ENCODE peak calls at places on chromosome 15, in six cellular contexts. U, B, D, P, V and M are unnamed samples.

GRCh38 chr15:59438891-59439290 is 905 bp downstream of the FAM81A start:
- DNase-seq in U (no peak), B (peak), D (no peak), P (no peak), V (peak), M (no peak)

GRCh38 chr15:35444557-35445204 is 101.3 kb downstream of the DPH6 start:
- DNase-seq in U (peak), B (peak), D (no peak), P (no peak), V (no peak), M (no peak)

GRCh38 chr15:51114437-51115119 is 19.9 kb upstream of the TNFAIP8L3 start:
- DNase-seq in U (no peak), B (no peak), D (no peak), P (no peak), V (no peak), M (no peak)

GRCh38 chr15:69805248-69805953 is 292.3 kb downstream of the TLE3 start:
- DNase-seq in U (no peak), B (no peak), D (no peak), P (no peak), V (no peak), M (no peak)

GRCh38 chr15:70528270-70528706 is 235.1 kb downstream of the UACA start:
- DNase-seq in U (no peak), B (peak), D (no peak), P (no peak), V (no peak), M (no peak)

GRCh38 chr15:47473857-47474256 is 243.4 kb upstream of the SEMA6D start:
- DNase-seq in U (no peak), B (no peak), D (no peak), P (no peak), V (peak), M (no peak)

GRCh38 chr15:80779658-80780415 is 667 bp downstream of the CEMIP start:
- DNase-seq in U (no peak), B (peak), D (no peak), P (peak), V (no peak), M (no peak)

GRCh38 chr15:50262533-50262932 is 3.0 kb downstream of the HDC start:
- DNase-seq in U (no peak), B (no peak), D (no peak), P (no peak), V (no peak), M (no peak)

GRCh38 chr15:92611995-92612745 is 43.4 kb downstream of the FAM174B start:
- DNase-seq in U (no peak), B (no peak), D (no peak), P (no peak), V (peak), M (no peak)

GRCh38 chr15:34753236-34753894 is 1.4 kb downstream of the GJD2 start:
- DNase-seq in U (no peak), B (peak), D (no peak), P (no peak), V (no peak), M (no peak)